ENCODE peak calls at places on chromosomes 12 and 14, in ten cellular contexts. B, A, L, M, C, E, D, U, I and N are unnamed samples.

GRCh38 chr12:44206045-44206444 is 370.2 kb downstream of the TMEM117 start:
- DNase-seq in A (no peak), B (no peak), D (no peak), L (no peak), M (no peak), E (no peak), I (no peak), U (no peak), C (no peak), N (no peak)

GRCh38 chr12:127438512-127439244 is 828.3 kb upstream of the TMEM132C start:
- DNase-seq in D (no peak), B (no peak), C (no peak), L (no peak), U (no peak), A (no peak), M (no peak), E (no peak), I (no peak), N (no peak)

GRCh38 chr12:6774557-6775062 is 2.3 kb downstream of the LAG3 start:
- DNase-seq in M (no peak), C (no peak), E (no peak), I (no peak), A (no peak), B (no peak), D (no peak), L (no peak), U (no peak), N (no peak)

GRCh38 chr14:59282366-59282765 is 93.9 kb downstream of the DAAM1 start:
- DNase-seq in D (no peak), L (no peak), E (no peak), M (peak), I (peak), B (no peak), C (no peak), A (no peak), U (no peak), N (no peak)

GRCh38 chr12:88472775-88473174 is 107.5 kb downstream of the KITLG start:
- DNase-seq in B (no peak), E (no peak), C (no peak), A (peak), M (peak), U (no peak), I (peak), D (no peak), L (peak), N (no peak)

GRCh38 chr14:48096869-48097268 is 421.5 kb upstream of the MDGA2 start:
- DNase-seq in D (no peak), A (no peak), B (no peak), M (no peak), L (no peak), C (no peak), E (no peak), U (no peak), I (no peak), N (no peak)

GRCh38 chr14:64723691-64724577 is 19.7 kb downstream of the PLEKHG3 start:
- DNase-seq in C (no peak), E (no peak), U (no peak), L (no peak), B (no peak), M (no peak), I (no peak), A (no peak), D (no peak), N (no peak)

GRCh38 chr14:74404435-74404834 is 21.6 kb downstream of the SYNDIG1L start:
- DNase-seq in B (no peak), A (no peak), E (no peak), U (no peak), D (no peak), M (no peak), C (no peak), I (no peak), L (no peak), N (no peak)

GRCh38 chr12:50842637-50843493 is at the start of gene TMPRSS12:
- DNase-seq in A (no peak), C (no peak), E (no peak), I (no peak), B (no peak), U (no peak), L (no peak), D (no peak), M (no peak), N (no peak)

GRCh38 chr14:53953828-53954550 is 2.6 kb downstream of the BMP4 start:
- DNase-seq in U (no peak), I (no peak), B (no peak), E (no peak), M (peak), A (no peak), L (peak), C (no peak), D (no peak), N (no peak)

GRCh38 chr14:33564774-33565630 is 385.9 kb downstream of the EGLN3 start:
- DNase-seq in U (no peak), B (no peak), M (no peak), I (peak), E (no peak), A (no peak), D (no peak), C (no peak), L (peak), N (peak)

GRCh38 chr14:31894351-31894750 is 182.8 kb upstream of the ARHGAP5 start:
- DNase-seq in U (no peak), M (no peak), L (no peak), D (no peak), I (no peak), C (no peak), E (no peak), B (no peak), A (no peak), N (no peak)

GRCh38 chr14:31934767-31935266 is 142.3 kb upstream of the ARHGAP5 start:
- DNase-seq in U (no peak), B (no peak), D (peak), L (no peak), I (peak), E (no peak), M (peak), C (no peak), A (no peak), N (no peak)

GRCh38 chr14:71711131-71711530 is 221.1 kb upstream of the RGS6 start:
- DNase-seq in M (no peak), E (no peak), L (no peak), A (no peak), C (no peak), I (no peak), U (no peak), B (no peak), D (no peak), N (no peak)

GRCh38 chr14:34122081-34122480 is 171.2 kb upstream of the EGLN3 start:
- DNase-seq in A (no peak), B (no peak), C (no peak), E (no peak), D (no peak), U (no peak), M (no peak), I (no peak), L (no peak), N (no peak)

GRCh38 chr12:33488036-33488435 is 48.4 kb upstream of the SYT10 start:
- DNase-seq in M (no peak), L (peak), C (no peak), E (no peak), D (no peak), B (no peak), I (no peak), A (no peak), U (no peak), N (no peak)

GRCh38 chr14:44564908-44565307 is 57.8 kb upstream of the FSCB start:
- DNase-seq in A (peak), U (no peak), L (no peak), D (no peak), E (no peak), B (no peak), I (no peak), C (no peak), M (no peak), N (no peak)

GRCh38 chr12:120212301-120212700 is 11.4 kb upstream of the RPLP0 start:
- DNase-seq in D (no peak), L (no peak), U (no peak), M (no peak), A (no peak), C (no peak), B (no peak), E (no peak), I (no peak), N (no peak)

GRCh38 chr12:11653215-11653753 is 3.8 kb downstream of the ETV6 start:
- DNase-seq in M (peak), A (no peak), C (no peak), E (no peak), B (no peak), L (no peak), I (no peak), U (no peak), D (no peak), N (no peak)

GRCh38 chr12:39831587-39832315 is 212.1 kb upstream of the ABCD2 start:
- DNase-seq in L (peak), C (no peak), M (peak), B (no peak), D (no peak), I (no peak), A (no peak), E (no peak), U (no peak), N (no peak)

GRCh38 chr12:3658327-3659163 is 94.4 kb downstream of the CRACR2A start:
- DNase-seq in I (no peak), A (no peak), M (no peak), B (no peak), D (peak), E (no peak), U (no peak), L (no peak), C (no peak), N (no peak)

GRCh38 chr12:182381-182883 is 31.5 kb downstream of the SLC6A12 start:
- DNase-seq in C (no peak), D (no peak), I (peak), L (peak), E (no peak), A (peak), U (no peak), M (peak), B (no peak), N (no peak)

GRCh38 chr12:116058574-116058973 is 218.9 kb downstream of the MED13L start:
- DNase-seq in C (no peak), I (no peak), D (no peak), E (no peak), M (no peak), U (no peak), B (no peak), A (no peak), L (no peak), N (no peak)

GRCh38 chr14:106490442-106490841 is 964.1 kb downstream of the TMEM121 start:
- DNase-seq in D (no peak), U (no peak), I (no peak), A (no peak), B (no peak), M (no peak), E (no peak), C (no peak), L (no peak), N (no peak)